ENCODE peak calls at places on chromosomes 16 and 17, in five cellular contexts. One of them, this sample, is unnamed.

GRCh38 chr17:4739122-4740024 is at the start of the genes CXCL16 and ZMYND15:
- DNase-seq in endodermal cell: peak; percentile 83
- DNase-seq in EH: peak; percentile 42
- DNase-seq in stimulated activated CD8-positive, alpha-beta memory T cell treated with anti-CD3 and anti-CD28 coated beads, Interleukin-15, amount 100 ng/mL, for 24 hours: peak; percentile 17
- DNase-seq in NCI-H2029: no peak
- DNase-seq in this sample: peak; percentile 58

GRCh38 chr16:28112908-28113307 is 49.4 kb upstream of the GSG1L start:
- DNase-seq in endodermal cell: no peak
- DNase-seq in EH: no peak
- DNase-seq in stimulated activated CD8-positive, alpha-beta memory T cell treated with anti-CD3 and anti-CD28 coated beads, Interleukin-15, amount 100 ng/mL, for 24 hours: no peak
- DNase-seq in NCI-H2029: no peak
- DNase-seq in this sample: no peak

GRCh38 chr16:23131841-23132576 is 17.2 kb downstream of the USP31 start:
- DNase-seq in endodermal cell: no peak
- DNase-seq in EH: peak; percentile 22
- DNase-seq in stimulated activated CD8-positive, alpha-beta memory T cell treated with anti-CD3 and anti-CD28 coated beads, Interleukin-15, amount 100 ng/mL, for 24 hours: no peak
- DNase-seq in NCI-H2029: no peak
- DNase-seq in this sample: no peak

GRCh38 chr16:58510776-58511628 is 4.3 kb upstream of the SETD6 start:
- DNase-seq in endodermal cell: no peak
- DNase-seq in EH: no peak
- DNase-seq in stimulated activated CD8-positive, alpha-beta memory T cell treated with anti-CD3 and anti-CD28 coated beads, Interleukin-15, amount 100 ng/mL, for 24 hours: no peak
- DNase-seq in NCI-H2029: no peak
- DNase-seq in this sample: no peak

GRCh38 chr17:57522436-57523005 is 222.6 kb downstream of the CCDC182 start:
- DNase-seq in endodermal cell: no peak
- DNase-seq in EH: no peak
- DNase-seq in stimulated activated CD8-positive, alpha-beta memory T cell treated with anti-CD3 and anti-CD28 coated beads, Interleukin-15, amount 100 ng/mL, for 24 hours: no peak
- DNase-seq in NCI-H2029: no peak
- DNase-seq in this sample: no peak

GRCh38 chr17:10050597-10051101 is 145.6 kb upstream of the RCVRN start:
- DNase-seq in endodermal cell: no peak
- DNase-seq in EH: no peak
- DNase-seq in stimulated activated CD8-positive, alpha-beta memory T cell treated with anti-CD3 and anti-CD28 coated beads, Interleukin-15, amount 100 ng/mL, for 24 hours: no peak
- DNase-seq in NCI-H2029: no peak
- DNase-seq in this sample: no peak

GRCh38 chr17:81870155-81870977 is 771 bp downstream of the ARHGDIA start:
- DNase-seq in endodermal cell: peak; percentile 79
- DNase-seq in EH: peak; percentile 63
- DNase-seq in stimulated activated CD8-positive, alpha-beta memory T cell treated with anti-CD3 and anti-CD28 coated beads, Interleukin-15, amount 100 ng/mL, for 24 hours: peak; percentile 29
- DNase-seq in NCI-H2029: no peak
- DNase-seq in this sample: no peak

GRCh38 chr17:16442594-16443389 is 27.4 kb downstream of the TRPV2 start:
- DNase-seq in endodermal cell: no peak
- DNase-seq in EH: peak; percentile 31
- DNase-seq in stimulated activated CD8-positive, alpha-beta memory T cell treated with anti-CD3 and anti-CD28 coated beads, Interleukin-15, amount 100 ng/mL, for 24 hours: no peak
- DNase-seq in NCI-H2029: no peak
- DNase-seq in this sample: no peak

GRCh38 chr17:80677214-80677756 is 132.6 kb downstream of the RPTOR start:
- DNase-seq in endodermal cell: no peak
- DNase-seq in EH: no peak
- DNase-seq in stimulated activated CD8-positive, alpha-beta memory T cell treated with anti-CD3 and anti-CD28 coated beads, Interleukin-15, amount 100 ng/mL, for 24 hours: no peak
- DNase-seq in NCI-H2029: no peak
- DNase-seq in this sample: no peak

GRCh38 chr17:50630524-50631194 is 4.0 kb upstream of the ABCC3 start:
- DNase-seq in endodermal cell: peak; percentile 95
- DNase-seq in EH: peak; percentile 35
- DNase-seq in stimulated activated CD8-positive, alpha-beta memory T cell treated with anti-CD3 and anti-CD28 coated beads, Interleukin-15, amount 100 ng/mL, for 24 hours: peak; percentile 6
- DNase-seq in NCI-H2029: peak; percentile 52
- DNase-seq in this sample: peak; percentile 33

GRCh38 chr16:51242281-51242994 is 91.4 kb upstream of the SALL1 start:
- DNase-seq in endodermal cell: no peak
- DNase-seq in EH: no peak
- DNase-seq in stimulated activated CD8-positive, alpha-beta memory T cell treated with anti-CD3 and anti-CD28 coated beads, Interleukin-15, amount 100 ng/mL, for 24 hours: no peak
- DNase-seq in NCI-H2029: no peak
- DNase-seq in this sample: no peak

GRCh38 chr17:266701-267656 is 85.5 kb upstream of the DOC2B start:
- DNase-seq in endodermal cell: peak; percentile 51
- DNase-seq in EH: no peak
- DNase-seq in stimulated activated CD8-positive, alpha-beta memory T cell treated with anti-CD3 and anti-CD28 coated beads, Interleukin-15, amount 100 ng/mL, for 24 hours: no peak
- DNase-seq in NCI-H2029: no peak
- DNase-seq in this sample: no peak

GRCh38 chr17:1182831-1183578 is 3.2 kb upstream of the ABR start:
- DNase-seq in endodermal cell: no peak
- DNase-seq in EH: no peak
- DNase-seq in stimulated activated CD8-positive, alpha-beta memory T cell treated with anti-CD3 and anti-CD28 coated beads, Interleukin-15, amount 100 ng/mL, for 24 hours: no peak
- DNase-seq in NCI-H2029: no peak
- DNase-seq in this sample: no peak

GRCh38 chr17:2965621-2966275 is 97.7 kb downstream of the OR1D5 start:
- DNase-seq in endodermal cell: peak; percentile 52
- DNase-seq in EH: peak; percentile 80
- DNase-seq in stimulated activated CD8-positive, alpha-beta memory T cell treated with anti-CD3 and anti-CD28 coated beads, Interleukin-15, amount 100 ng/mL, for 24 hours: no peak
- DNase-seq in NCI-H2029: no peak
- DNase-seq in this sample: no peak

GRCh38 chr16:16017812-16018211 is 68.4 kb downstream of the ABCC1 start:
- DNase-seq in endodermal cell: no peak
- DNase-seq in EH: no peak
- DNase-seq in stimulated activated CD8-positive, alpha-beta memory T cell treated with anti-CD3 and anti-CD28 coated beads, Interleukin-15, amount 100 ng/mL, for 24 hours: no peak
- DNase-seq in NCI-H2029: no peak
- DNase-seq in this sample: no peak

GRCh38 chr17:58513391-58513912 is 986 bp downstream of the MTMR4 start:
- DNase-seq in endodermal cell: no peak
- DNase-seq in EH: no peak
- DNase-seq in stimulated activated CD8-positive, alpha-beta memory T cell treated with anti-CD3 and anti-CD28 coated beads, Interleukin-15, amount 100 ng/mL, for 24 hours: no peak
- DNase-seq in NCI-H2029: no peak
- DNase-seq in this sample: no peak

GRCh38 chr16:80619824-80620223 is 79.0 kb downstream of the DYNLRB2 start:
- DNase-seq in endodermal cell: peak; percentile 23
- DNase-seq in EH: peak; percentile 47
- DNase-seq in stimulated activated CD8-positive, alpha-beta memory T cell treated with anti-CD3 and anti-CD28 coated beads, Interleukin-15, amount 100 ng/mL, for 24 hours: no peak
- DNase-seq in NCI-H2029: no peak
- DNase-seq in this sample: no peak

GRCh38 chr17:42422958-42423712 is at the start of gene CAVIN1:
- DNase-seq in endodermal cell: peak; percentile 98
- DNase-seq in EH: peak; percentile 99
- DNase-seq in stimulated activated CD8-positive, alpha-beta memory T cell treated with anti-CD3 and anti-CD28 coated beads, Interleukin-15, amount 100 ng/mL, for 24 hours: no peak
- DNase-seq in NCI-H2029: peak; percentile 33
- DNase-seq in this sample: no peak

GRCh38 chr16:8047711-8048110 is 542.6 kb downstream of the TMEM114 start:
- DNase-seq in endodermal cell: no peak
- DNase-seq in EH: no peak
- DNase-seq in stimulated activated CD8-positive, alpha-beta memory T cell treated with anti-CD3 and anti-CD28 coated beads, Interleukin-15, amount 100 ng/mL, for 24 hours: no peak
- DNase-seq in NCI-H2029: no peak
- DNase-seq in this sample: no peak

GRCh38 chr17:43753488-43754129 is 5.0 kb downstream of the SOST start:
- DNase-seq in endodermal cell: no peak
- DNase-seq in EH: peak; percentile 42
- DNase-seq in stimulated activated CD8-positive, alpha-beta memory T cell treated with anti-CD3 and anti-CD28 coated beads, Interleukin-15, amount 100 ng/mL, for 24 hours: no peak
- DNase-seq in NCI-H2029: no peak
- DNase-seq in this sample: no peak

GRCh38 chr17:57085448-57086068 is 512 bp downstream of the AKAP1 start:
- DNase-seq in endodermal cell: peak; percentile 91
- DNase-seq in EH: peak; percentile 53
- DNase-seq in stimulated activated CD8-positive, alpha-beta memory T cell treated with anti-CD3 and anti-CD28 coated beads, Interleukin-15, amount 100 ng/mL, for 24 hours: no peak
- DNase-seq in NCI-H2029: peak; percentile 59
- DNase-seq in this sample: peak; percentile 29

GRCh38 chr17:59425085-59425901 is 93.8 kb downstream of the YPEL2 start:
- DNase-seq in endodermal cell: peak; percentile 69
- DNase-seq in EH: peak; percentile 87
- DNase-seq in stimulated activated CD8-positive, alpha-beta memory T cell treated with anti-CD3 and anti-CD28 coated beads, Interleukin-15, amount 100 ng/mL, for 24 hours: no peak
- DNase-seq in NCI-H2029: no peak
- DNase-seq in this sample: no peak

GRCh38 chr17:45761957-45762565 is 22.1 kb upstream of the CRHR1 start:
- DNase-seq in endodermal cell: no peak
- DNase-seq in EH: no peak
- DNase-seq in stimulated activated CD8-positive, alpha-beta memory T cell treated with anti-CD3 and anti-CD28 coated beads, Interleukin-15, amount 100 ng/mL, for 24 hours: no peak
- DNase-seq in NCI-H2029: no peak
- DNase-seq in this sample: no peak

GRCh38 chr17:47894498-47895253 is 1.4 kb upstream of the SP2 start:
- DNase-seq in endodermal cell: no peak
- DNase-seq in EH: no peak
- DNase-seq in stimulated activated CD8-positive, alpha-beta memory T cell treated with anti-CD3 and anti-CD28 coated beads, Interleukin-15, amount 100 ng/mL, for 24 hours: no peak
- DNase-seq in NCI-H2029: no peak
- DNase-seq in this sample: no peak

GRCh38 chr16:58021661-58022551 is 3.6 kb upstream of the MMP15 start:
- DNase-seq in endodermal cell: no peak
- DNase-seq in EH: peak; percentile 71
- DNase-seq in stimulated activated CD8-positive, alpha-beta memory T cell treated with anti-CD3 and anti-CD28 coated beads, Interleukin-15, amount 100 ng/mL, for 24 hours: no peak
- DNase-seq in NCI-H2029: no peak
- DNase-seq in this sample: no peak

GRCh38 chr17:78232774-78233173 is 1.3 kb downstream of the TMEM235 start:
- DNase-seq in endodermal cell: no peak
- DNase-seq in EH: no peak
- DNase-seq in stimulated activated CD8-positive, alpha-beta memory T cell treated with anti-CD3 and anti-CD28 coated beads, Interleukin-15, amount 100 ng/mL, for 24 hours: no peak
- DNase-seq in NCI-H2029: no peak
- DNase-seq in this sample: no peak

GRCh38 chr17:76382803-76383644 is 1.4 kb upstream of the SPHK1 start:
- DNase-seq in endodermal cell: peak; percentile 94
- DNase-seq in EH: peak; percentile 87
- DNase-seq in stimulated activated CD8-positive, alpha-beta memory T cell treated with anti-CD3 and anti-CD28 coated beads, Interleukin-15, amount 100 ng/mL, for 24 hours: no peak
- DNase-seq in NCI-H2029: no peak
- DNase-seq in this sample: no peak

GRCh38 chr17:48589831-48590602 is at the start of gene HOXB3:
- DNase-seq in endodermal cell: peak; percentile 65
- DNase-seq in EH: no peak
- DNase-seq in stimulated activated CD8-positive, alpha-beta memory T cell treated with anti-CD3 and anti-CD28 coated beads, Interleukin-15, amount 100 ng/mL, for 24 hours: no peak
- DNase-seq in NCI-H2029: no peak
- DNase-seq in this sample: no peak

GRCh38 chr17:42072323-42073187 is 22.2 kb upstream of the C17orf113 start:
- DNase-seq in endodermal cell: peak; percentile 84
- DNase-seq in EH: peak; percentile 18
- DNase-seq in stimulated activated CD8-positive, alpha-beta memory T cell treated with anti-CD3 and anti-CD28 coated beads, Interleukin-15, amount 100 ng/mL, for 24 hours: no peak
- DNase-seq in NCI-H2029: no peak
- DNase-seq in this sample: no peak

GRCh38 chr16:9645911-9646310 is 536.3 kb downstream of the GRIN2A start:
- DNase-seq in endodermal cell: no peak
- DNase-seq in EH: no peak
- DNase-seq in stimulated activated CD8-positive, alpha-beta memory T cell treated with anti-CD3 and anti-CD28 coated beads, Interleukin-15, amount 100 ng/mL, for 24 hours: no peak
- DNase-seq in NCI-H2029: no peak
- DNase-seq in this sample: no peak

GRCh38 chr16:13307861-13308260 is 406.5 kb downstream of the SHISA9 start:
- DNase-seq in endodermal cell: no peak
- DNase-seq in EH: peak; percentile 25
- DNase-seq in stimulated activated CD8-positive, alpha-beta memory T cell treated with anti-CD3 and anti-CD28 coated beads, Interleukin-15, amount 100 ng/mL, for 24 hours: no peak
- DNase-seq in NCI-H2029: no peak
- DNase-seq in this sample: no peak

GRCh38 chr17:50511058-50511457 is 2.8 kb downstream of the MYCBPAP start:
- DNase-seq in endodermal cell: peak; percentile 45
- DNase-seq in EH: peak; percentile 41
- DNase-seq in stimulated activated CD8-positive, alpha-beta memory T cell treated with anti-CD3 and anti-CD28 coated beads, Interleukin-15, amount 100 ng/mL, for 24 hours: no peak
- DNase-seq in NCI-H2029: no peak
- DNase-seq in this sample: peak; percentile 70

GRCh38 chr16:69318177-69318910 is 7.2 kb downstream of the VPS4A start:
- DNase-seq in endodermal cell: no peak
- DNase-seq in EH: no peak
- DNase-seq in stimulated activated CD8-positive, alpha-beta memory T cell treated with anti-CD3 and anti-CD28 coated beads, Interleukin-15, amount 100 ng/mL, for 24 hours: no peak
- DNase-seq in NCI-H2029: no peak
- DNase-seq in this sample: no peak

GRCh38 chr16:3292604-3293003 is 9.3 kb downstream of the ZNF263 start:
- DNase-seq in endodermal cell: no peak
- DNase-seq in EH: peak; percentile 60
- DNase-seq in stimulated activated CD8-positive, alpha-beta memory T cell treated with anti-CD3 and anti-CD28 coated beads, Interleukin-15, amount 100 ng/mL, for 24 hours: no peak
- DNase-seq in NCI-H2029: no peak
- DNase-seq in this sample: no peak

GRCh38 chr17:17042851-17043667 is 802 bp downstream of the MPRIP start:
- DNase-seq in endodermal cell: peak; percentile 81
- DNase-seq in EH: peak; percentile 81
- DNase-seq in stimulated activated CD8-positive, alpha-beta memory T cell treated with anti-CD3 and anti-CD28 coated beads, Interleukin-15, amount 100 ng/mL, for 24 hours: no peak
- DNase-seq in NCI-H2029: no peak
- DNase-seq in this sample: no peak

GRCh38 chr17:80942360-80943345 is 49.0 kb upstream of the CHMP6 start:
- DNase-seq in endodermal cell: no peak
- DNase-seq in EH: peak; percentile 88
- DNase-seq in stimulated activated CD8-positive, alpha-beta memory T cell treated with anti-CD3 and anti-CD28 coated beads, Interleukin-15, amount 100 ng/mL, for 24 hours: no peak
- DNase-seq in NCI-H2029: no peak
- DNase-seq in this sample: no peak

GRCh38 chr17:71247455-71248015 is 873.3 kb upstream of the SOX9 start:
- DNase-seq in endodermal cell: no peak
- DNase-seq in EH: no peak
- DNase-seq in stimulated activated CD8-positive, alpha-beta memory T cell treated with anti-CD3 and anti-CD28 coated beads, Interleukin-15, amount 100 ng/mL, for 24 hours: no peak
- DNase-seq in NCI-H2029: no peak
- DNase-seq in this sample: no peak

GRCh38 chr17:35568561-35568960 is 7.9 kb upstream of the SLFN14 start:
- DNase-seq in endodermal cell: peak; percentile 63
- DNase-seq in EH: peak; percentile 65
- DNase-seq in stimulated activated CD8-positive, alpha-beta memory T cell treated with anti-CD3 and anti-CD28 coated beads, Interleukin-15, amount 100 ng/mL, for 24 hours: no peak
- DNase-seq in NCI-H2029: no peak
- DNase-seq in this sample: no peak

GRCh38 chr17:58679263-58680037 is 12.4 kb downstream of the TEX14 start:
- DNase-seq in endodermal cell: peak; percentile 71
- DNase-seq in EH: peak; percentile 44
- DNase-seq in stimulated activated CD8-positive, alpha-beta memory T cell treated with anti-CD3 and anti-CD28 coated beads, Interleukin-15, amount 100 ng/mL, for 24 hours: no peak
- DNase-seq in NCI-H2029: no peak
- DNase-seq in this sample: no peak

This sample was measured in GM18507.